ENCODE peak calls at places on chromosomes 7 and 10, in five cellular contexts. I is A549, U is heart left ventricle, K is body of pancreas, E is IMR-90. O is an unnamed sample.

GRCh38 chr7:20596653-20597052 is 18.8 kb upstream of the ABCB5 start:
- DNase-seq in U (no peak), K (no peak), E (peak; percentile 88), I (no peak), O (no peak)

GRCh38 chr10:70528726-70529362 is 50.3 kb downstream of the PALD1 start:
- DNase-seq in E (peak; percentile 65), K (no peak), I (peak; percentile 66), U (no peak), O (no peak)

GRCh38 chr10:54159924-54160323 is 641.1 kb downstream of the PCDH15 start:
- DNase-seq in K (no peak), I (no peak), E (no peak), U (no peak), O (no peak)

GRCh38 chr10:124339951-124340760 is 78.6 kb downstream of the OAT start:
- DNase-seq in E (peak; percentile 64), U (no peak), I (peak; percentile 38), K (no peak), O (no peak)

GRCh38 chr10:3959370-3960266 is 174.6 kb upstream of the KLF6 start:
- DNase-seq in U (no peak), K (no peak), I (no peak), E (no peak), O (no peak)

GRCh38 chr10:93745411-93746065 is 12.2 kb upstream of the LGI1 start:
- DNase-seq in K (no peak), U (no peak), E (no peak), I (peak; percentile 44), O (no peak)

GRCh38 chr10:96025566-96025965 is 17.8 kb upstream of the CCNJ start:
- DNase-seq in K (no peak), I (peak; percentile 46), U (no peak), E (peak; percentile 6), O (no peak)

GRCh38 chr7:52944916-52945315 is 90.5 kb upstream of the POM121L12 start:
- DNase-seq in K (no peak), U (no peak), I (peak; percentile 3), E (no peak), O (no peak)

GRCh38 chr10:76091821-76092394 is 660.5 kb downstream of the LRMDA start:
- DNase-seq in U (no peak), I (no peak), E (no peak), K (no peak), O (no peak)

GRCh38 chr10:8049874-8050560 is 4.5 kb upstream of the GATA3 start:
- DNase-seq in U (no peak), I (peak; percentile 47), E (no peak), K (no peak), O (no peak)

GRCh38 chr10:100939763-100940344 is 27.1 kb downstream of the SLF2 start:
- DNase-seq in I (no peak), K (no peak), E (peak; percentile 69), U (no peak), O (no peak)

GRCh38 chr7:23100697-23101096 is 4.9 kb upstream of the KLHL7 start:
- DNase-seq in I (no peak), K (no peak), E (no peak), U (no peak), O (no peak)

GRCh38 chr10:62726142-62726541 is 78.4 kb upstream of the ADO start:
- DNase-seq in U (no peak), I (no peak), K (no peak), E (no peak), O (no peak)

GRCh38 chr10:4770766-4771553 is 55.0 kb upstream of the AKR1E2 start:
- DNase-seq in E (peak; percentile 98), K (no peak), I (peak; percentile 85), U (no peak), O (no peak)

GRCh38 chr7:82247814-82248433 is 195.7 kb downstream of the CACNA2D1 start:
- DNase-seq in I (peak; percentile 38), K (no peak), U (no peak), E (peak; percentile 7), O (no peak)

GRCh38 chr7:21942955-21943354 is 2.7 kb downstream of the CDCA7L start:
- DNase-seq in K (no peak), U (no peak), E (no peak), I (no peak), O (no peak)

GRCh38 chr7:132480534-132480933 is 95.7 kb downstream of the PLXNA4 start:
- DNase-seq in K (no peak), U (peak; percentile 72), E (no peak), I (no peak), O (peak; percentile 83)

GRCh38 chr10:68938117-68938516 is 17.9 kb upstream of the DDX21 start:
- DNase-seq in U (no peak), I (peak; percentile 8), E (peak; percentile 5), K (peak; percentile 45), O (no peak)

GRCh38 chr7:36905836-36906235 is 181.5 kb upstream of the AOAH start:
- DNase-seq in E (no peak), U (no peak), K (no peak), I (no peak), O (no peak)

GRCh38 chr10:78415111-78415510 is 381.4 kb downstream of the RPS24 start:
- DNase-seq in I (no peak), U (no peak), E (no peak), K (no peak), O (peak; percentile 5)

GRCh38 chr10:117830832-117831231 is 215.9 kb downstream of the RAB11FIP2 start:
- DNase-seq in I (no peak), E (no peak), U (no peak), K (no peak), O (no peak)

GRCh38 chr7:85719981-85720963 is 533.4 kb upstream of the SEMA3D start:
- DNase-seq in K (no peak), E (peak; percentile 43), I (peak; percentile 45), U (no peak), O (no peak)

GRCh38 chr10:112580267-112580666 is 133.3 kb downstream of the VTI1A start:
- DNase-seq in I (no peak), K (no peak), U (no peak), E (no peak), O (no peak)

GRCh38 chr7:745431-745980 is 18.4 kb upstream of the PRKAR1B start:
- DNase-seq in E (no peak), U (no peak), I (no peak), K (no peak), O (peak; percentile 50)

GRCh38 chr7:80106498-80107113 is 28.0 kb upstream of the GNAI1 start:
- DNase-seq in U (no peak), E (no peak), I (no peak), K (no peak), O (no peak)

GRCh38 chr10:42970451-42971250 is 106.2 kb upstream of the RET start:
- DNase-seq in U (peak; percentile 37), E (no peak), I (no peak), K (no peak), O (peak; percentile 50)

GRCh38 chr10:132836248-132836831 is 50.4 kb upstream of the NKX6-2 start:
- DNase-seq in E (no peak), U (peak; percentile 78), K (peak; percentile 64), I (no peak), O (peak; percentile 64)

GRCh38 chr10:52632591-52632990 is 140.0 kb downstream of the MBL2 start:
- DNase-seq in K (no peak), U (no peak), E (no peak), I (no peak), O (no peak)

GRCh38 chr10:64477791-64478190 is 956.6 kb downstream of the REEP3 start:
- DNase-seq in K (no peak), I (no peak), E (no peak), U (no peak), O (no peak)
- H3K4me3 ChIP-seq in K (no peak overlapping the region), I (no peak overlapping the region), E (no peak overlapping the region), U (no peak overlapping the region), O (no peak overlapping the region)

GRCh38 chr10:34904191-34904590 is 89.1 kb upstream of the PARD3 start:
- DNase-seq in I (no peak), U (no peak), E (no peak), K (no peak), O (peak; percentile 13)

GRCh38 chr10:34906021-34906965 is 91.2 kb upstream of the PARD3 start:
- DNase-seq in I (no peak), U (no peak), E (peak; percentile 55), K (no peak), O (peak; percentile 55)

GRCh38 chr10:34907743-34908425 is 92.8 kb upstream of the PARD3 start:
- DNase-seq in I (no peak), E (no peak), K (no peak), U (no peak), O (peak; percentile 2)

GRCh38 chr10:34908472-34908871 is 93.4 kb upstream of the PARD3 start:
- DNase-seq in E (peak; percentile 69), I (no peak), U (no peak), K (no peak), O (peak; percentile 59)

GRCh38 chr10:34905200-34905927 is 90.3 kb upstream of the PARD3 start:
- DNase-seq in K (no peak), I (no peak), E (no peak), U (no peak), O (peak; percentile 45)
- H3K27ac ChIP-seq in K (no peak overlapping the region), I (no peak overlapping the region), E (no peak overlapping the region), U (no peak overlapping the region), O (no peak overlapping the region)

GRCh38 chr7:100567045-100567730 is 6.5 kb downstream of the SAP25 start:
- DNase-seq in I (no peak), K (no peak), E (no peak), U (peak; percentile 58), O (no peak)

GRCh38 chr7:100568176-100568935 is 5.3 kb downstream of the SAP25 start:
- DNase-seq in U (peak; percentile 48), I (no peak), E (no peak), K (peak; percentile 93), O (no peak)

GRCh38 chr7:100570954-100571828 is 2.5 kb downstream of the SAP25 start:
- DNase-seq in E (no peak), I (no peak), K (peak; percentile 37), U (peak; percentile 65), O (peak; percentile 67)

GRCh38 chr7:100567751-100568175 is 5.9 kb downstream of the SAP25 start:
- DNase-seq in K (peak; percentile 53), U (no peak), I (no peak), E (no peak), O (no peak)

DNA sequence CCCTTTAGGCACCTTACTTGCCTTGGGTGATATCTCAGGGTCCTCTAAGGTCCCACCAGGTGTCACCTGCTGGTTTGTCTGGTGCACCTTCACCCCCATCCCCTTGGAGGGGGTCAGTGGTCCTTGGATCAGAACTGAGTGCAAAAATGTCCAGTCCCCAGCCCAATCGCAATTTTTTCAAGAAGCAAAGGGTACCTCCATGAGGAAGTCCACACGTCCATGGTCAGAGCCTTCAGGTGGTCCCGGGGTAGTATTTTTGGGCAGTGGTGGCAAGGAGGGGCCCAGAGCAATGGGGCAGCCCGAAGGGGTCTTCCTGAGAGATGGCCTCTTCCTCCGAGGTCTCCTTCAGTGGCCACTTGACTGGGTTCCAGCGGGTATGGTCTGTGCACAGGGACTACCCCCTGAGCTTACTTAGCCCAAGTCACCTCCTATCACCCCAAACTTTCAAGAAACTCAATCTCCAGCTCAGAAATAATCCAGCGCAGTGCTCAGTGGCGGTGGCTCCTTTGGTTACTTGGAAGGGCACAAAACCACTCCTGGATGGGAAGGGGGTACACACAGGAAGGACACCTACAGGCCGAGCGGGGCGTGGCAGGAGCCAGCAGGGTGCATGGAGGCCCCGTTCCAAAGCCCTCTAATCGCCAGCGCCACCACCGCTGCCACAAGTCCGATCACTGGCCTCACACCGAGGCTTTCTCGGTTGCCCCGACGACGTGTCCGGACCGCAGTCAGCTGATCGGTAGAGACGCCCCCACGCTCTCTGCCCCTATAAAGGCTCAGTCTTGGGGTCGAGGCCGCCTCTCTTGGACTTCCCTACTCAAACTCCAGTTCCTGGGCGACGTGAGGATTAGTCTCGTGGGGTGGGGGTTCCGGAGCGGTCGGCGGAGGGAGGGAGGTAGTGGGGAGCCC is 4.5 kb downstream of the SAP25 start:
- DNase-seq in E (no peak), I (peak; percentile 62), K (peak; percentile 68), U (peak; percentile 72), O (peak; percentile 82)
- TF ChIP-seq POLR2A in E (no peak), I (no peak), K (no peak), U (no peak), O (no peak)

GRCh38 chr10:114631090-114631677 is 26.9 kb downstream of the ABLIM1 start:
- DNase-seq in I (no peak), E (no peak), U (no peak), K (no peak), O (no peak)
- H3K4me3 ChIP-seq in I (peak overlapping the region; percentile 58), E (peak overlapping the region; percentile 66), U (peak overlapping the region; percentile 68), K (peak overlapping the region; percentile 51), O (peak overlapping the region; percentile 61)